ENCODE peak calls at places on chromosomes 7 and 10, in six cellular contexts. U is hepatocyte; K is A549; R is HCT116; O is OCI-LY7; M is CD4-positive, alpha-beta memory T cell. G is an unnamed sample. For H3K4me1, the result is how much of the 10 kb centered on the place peaks cover.

GRCh38 chr7:122329145-122329802 is 24.7 kb upstream of the FEZF1 start:
- DNase-seq in U (no peak), K (no peak), R (no peak), O (no peak), M (no peak), G (no peak)

GRCh38 chr10:5030989-5031388 is 27.3 kb upstream of the AKR1C2 start:
- DNase-seq in U (no peak), K (no peak), R (no peak), O (no peak), M (no peak), G (no peak)

GRCh38 chr10:133023216-133023843 is 64.4 kb upstream of the ADGRA1 start:
- DNase-seq in U (no peak), K (no peak), R (no peak), O (no peak), M (no peak), G (no peak)

GRCh38 chr7:147556317-147556716 is 1034.2 kb upstream of the C7orf33 start:
- DNase-seq in U (no peak), K (no peak), R (no peak), O (no peak), M (no peak), G (no peak)

GRCh38 chr10:10330481-10330880 is 687.2 kb upstream of the CELF2 start:
- DNase-seq in U (no peak), K (no peak), R (no peak), O (no peak), M (no peak), G (no peak)

GRCh38 chr7:124724079-124724478 is 41.5 kb downstream of the GPR37 start:
- DNase-seq in U (no peak), K (no peak), R (no peak), O (no peak), M (no peak), G (no peak)

GRCh38 chr7:91353923-91354322 is 89.7 kb downstream of the FZD1 start:
- DNase-seq in U (no peak), K (no peak), R (no peak), O (no peak), M (no peak), G (no peak)

GRCh38 chr10:100567826-100568225 is 32.1 kb downstream of the HIF1AN start:
- DNase-seq in U (no peak), K (no peak), R (no peak), O (no peak), M (no peak), G (no peak)

GRCh38 chr7:42494722-42495121 is 257.7 kb upstream of the GLI3 start:
- DNase-seq in U (no peak), K (no peak), R (no peak), O (no peak), M (no peak), G (no peak)

GRCh38 chr10:101053516-101053915 is 8.3 kb upstream of the KAZALD1 start:
- DNase-seq in U (no peak), K (no peak), R (no peak), O (no peak), M (no peak), G (no peak)

GRCh38 chr10:110225441-110225755 is 18.0 kb downstream of the MXI1 start:
- DNase-seq in U (no peak), K (no peak), R (no peak), O (no peak), M (no peak), G (no peak)

GRCh38 chr10:3623746-3624145 is 161.3 kb downstream of the KLF6 start:
- DNase-seq in U (no peak), K (no peak), R (no peak), O (peak), M (no peak), G (no peak)

GRCh38 chr7:4960363-4960762 is 1.4 kb upstream of the MMD2 start:
- DNase-seq in U (no peak), K (no peak), R (no peak), O (no peak), M (no peak), G (no peak)

GRCh38 chr7:137343483-137343841 is at the start of gene PTN:
- DNase-seq in U (peak), K (no peak), R (no peak), O (no peak), M (no peak), G (no peak)

GRCh38 chr7:99092064-99092720 is 51.7 kb downstream of the SMURF1 start:
- DNase-seq in U (no peak), K (no peak), R (no peak), O (no peak), M (no peak), G (no peak)

GRCh38 chr7:80253653-80254052 is 119.0 kb downstream of the GNAI1 start:
- DNase-seq in U (no peak), K (no peak), R (no peak), O (no peak), M (no peak), G (no peak)

GRCh38 chr10:121442086-121442485 is 156.2 kb downstream of the FGFR2 start:
- DNase-seq in U (no peak), K (no peak), R (no peak), O (no peak), M (no peak), G (no peak)

GRCh38 chr10:121900443-121901174 is 27.2 kb downstream of the ATE1 start:
- DNase-seq in U (peak), K (peak), R (peak), O (peak), M (peak), G (no peak)

GRCh38 chr7:105839271-105839670 is 37.1 kb downstream of the ATXN7L1 start:
- DNase-seq in U (no peak), K (no peak), R (no peak), O (no peak), M (no peak), G (no peak)

GRCh38 chr7:105840981-105841749 is 35.2 kb downstream of the ATXN7L1 start:
- DNase-seq in U (no peak), K (no peak), R (no peak), O (no peak), M (no peak), G (no peak)

GRCh38 chr7:105835441-105835840 is 41.0 kb downstream of the ATXN7L1 start:
- DNase-seq in U (no peak), K (no peak), R (no peak), O (no peak), M (no peak), G (no peak)

GRCh38 chr7:105837765-105838241 is 38.6 kb downstream of the ATXN7L1 start:
- DNase-seq in U (no peak), K (no peak), R (no peak), O (no peak), M (no peak), G (no peak)

DNA sequence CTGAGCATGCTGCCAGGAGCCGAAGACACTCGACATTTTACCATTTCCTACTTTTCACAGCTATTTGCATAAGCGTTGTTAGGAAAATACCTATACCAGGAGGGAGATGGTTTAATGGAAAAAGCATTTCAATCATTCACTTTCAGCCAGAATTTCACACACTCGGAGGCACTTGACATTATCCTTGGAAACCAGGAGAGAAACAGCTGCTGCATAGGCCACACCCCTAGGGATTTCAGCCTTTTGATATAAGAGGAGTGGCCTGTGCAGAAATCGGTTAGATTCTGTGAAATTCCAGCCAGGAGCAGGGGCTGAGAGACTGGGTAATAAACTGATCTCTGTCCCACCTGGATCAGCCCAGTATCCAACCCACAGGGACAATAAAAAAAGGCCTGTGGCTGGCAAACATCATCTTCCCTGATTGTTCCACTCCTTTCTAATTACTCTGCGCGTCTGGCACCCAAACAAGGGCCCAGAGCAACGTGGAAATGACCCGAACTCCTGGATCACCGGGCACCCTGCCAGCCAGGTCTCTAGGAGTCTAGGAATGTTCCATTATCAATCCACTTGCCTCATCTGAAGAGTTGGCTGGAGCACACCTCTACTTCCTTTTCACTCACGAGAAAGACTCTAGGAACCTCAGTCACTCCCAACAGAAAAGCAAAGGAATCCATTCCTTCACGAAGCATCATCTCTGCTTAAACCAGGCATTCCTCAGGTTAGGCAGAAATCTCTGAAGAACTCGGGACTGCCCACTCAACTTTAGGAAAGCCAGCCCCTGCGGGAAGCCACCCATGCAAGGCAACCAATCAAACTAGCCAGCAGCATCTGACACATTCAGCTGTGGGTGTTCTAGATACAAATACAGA is 37.9 kb downstream of the ATXN7L1 start:
- DNase-seq in U (no peak), K (no peak), R (no peak), O (no peak), M (no peak), G (no peak)
- H3K4me1 ChIP-seq in U (under half), K (under half), R (under half), O (under half), M (under half), G (under half)

DNA sequence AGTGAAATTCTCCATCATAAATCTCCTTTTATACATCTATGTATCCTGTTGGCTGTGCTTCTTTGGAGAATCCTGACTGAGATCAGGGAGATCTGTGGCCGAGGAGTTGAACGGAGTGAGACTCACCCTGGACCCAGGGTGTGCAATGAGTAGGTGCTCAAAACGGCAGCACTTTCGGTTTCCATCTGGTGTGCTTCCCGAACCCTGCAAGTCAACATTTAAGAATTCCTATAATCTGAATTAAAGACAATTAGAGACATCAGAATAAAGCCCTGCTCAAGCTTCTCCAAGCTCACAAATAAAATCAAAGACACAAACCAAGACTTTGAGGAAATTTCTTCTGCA is 29.9 kb downstream of the GNA12 start:
- DNase-seq in U (no peak), K (no peak), R (no peak), O (no peak), M (no peak), G (no peak)
- H3K4me1 ChIP-seq in U (under half), K (half or more), R (under half), O (under half), M (under half), G (under half)

DNA sequence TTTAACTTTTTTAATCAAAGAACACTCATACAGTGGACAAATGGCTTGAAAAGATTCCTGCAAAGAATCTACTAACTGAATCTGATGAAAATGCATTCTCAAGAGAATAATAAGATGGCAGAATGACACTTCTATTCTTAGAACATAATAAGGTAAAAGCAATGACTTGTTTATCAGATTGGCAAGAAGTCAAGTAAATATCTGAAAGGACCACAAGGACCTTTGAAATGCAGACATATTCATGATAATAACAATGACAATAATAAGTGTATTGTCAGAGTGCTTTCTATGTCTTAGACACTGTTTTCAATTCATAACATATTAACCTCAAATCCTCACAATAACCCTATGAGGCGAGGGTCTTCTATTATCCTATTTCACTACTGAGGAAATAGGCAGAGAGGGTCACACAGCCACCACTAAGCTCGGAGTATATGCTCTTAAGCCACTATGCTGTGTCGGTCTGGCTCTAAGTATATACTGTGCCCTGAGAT is 10.6 kb downstream of the HACD1 start:
- DNase-seq in U (no peak), K (no peak), R (no peak), O (no peak), M (no peak), G (no peak)
- H3K4me1 ChIP-seq in U (under half), K (under half), R (under half), O (under half), M (under half), G (under half)

GRCh38 chr7:131538071-131538790 is 18.2 kb downstream of the PODXL start:
- DNase-seq in U (peak), K (no peak), R (peak), O (no peak), M (no peak), G (no peak)
- H3K4me1 ChIP-seq in U (under half), K (under half), R (half or more), O (under half), M (under half), G (under half)

GRCh38 chr10:35382096-35382495 is 45.8 kb downstream of the CCNY start:
- DNase-seq in U (no peak), K (no peak), R (no peak), O (no peak), M (no peak), G (no peak)
- H3K4me1 ChIP-seq in U (under half), K (under half), R (under half), O (under half), M (under half), G (under half)

DNA sequence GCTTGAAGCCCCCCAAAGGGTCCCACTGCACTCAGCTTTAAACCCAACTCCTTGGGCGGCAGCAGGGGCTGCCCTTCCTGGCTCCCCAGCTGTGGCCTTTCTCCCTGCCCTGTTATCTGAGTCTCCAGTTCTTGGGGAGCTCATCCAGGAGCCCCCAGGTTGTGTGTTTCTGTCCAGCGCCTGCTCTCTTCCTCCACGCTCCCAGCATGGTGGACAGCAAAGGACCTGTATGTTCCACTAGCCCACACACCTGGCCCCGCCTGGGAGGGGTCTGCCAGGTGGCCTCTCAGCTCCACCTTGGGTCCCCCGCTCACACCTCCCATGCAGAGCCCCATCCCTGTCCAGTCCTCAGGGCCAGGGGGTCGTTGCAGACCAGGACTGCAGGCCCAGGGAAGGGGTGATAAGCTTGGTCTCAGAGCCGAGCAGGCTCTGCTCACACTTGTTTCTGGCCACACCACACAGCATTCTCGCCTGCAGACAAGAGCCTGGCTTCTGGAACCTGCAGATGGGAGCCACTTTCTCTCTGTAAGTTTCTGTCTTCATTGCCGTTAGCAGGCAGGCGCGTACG is 104.8 kb downstream of the CYTH3 start:
- DNase-seq in U (no peak), K (no peak), R (no peak), O (no peak), M (no peak), G (no peak)
- H3K4me1 ChIP-seq in U (under half), K (under half), R (under half), O (under half), M (under half), G (under half)

GRCh38 chr10:71348850-71349249 is 29.8 kb downstream of the SLC29A3 start:
- DNase-seq in U (no peak), K (no peak), R (no peak), O (no peak), M (no peak), G (no peak)

GRCh38 chr10:71349401-71349800 is 30.3 kb downstream of the SLC29A3 start:
- DNase-seq in U (peak), K (no peak), R (no peak), O (no peak), M (no peak), G (no peak)

GRCh38 chr10:71351087-71351486 is 32.0 kb downstream of the SLC29A3 start:
- DNase-seq in U (no peak), K (no peak), R (no peak), O (no peak), M (no peak), G (no peak)

GRCh38 chr10:71354771-71355170 is 35.7 kb downstream of the SLC29A3 start:
- DNase-seq in U (no peak), K (no peak), R (no peak), O (no peak), M (no peak), G (no peak)

GRCh38 chr10:71351628-71352319 is 32.7 kb downstream of the SLC29A3 start:
- DNase-seq in U (no peak), K (no peak), R (no peak), O (no peak), M (no peak), G (no peak)
- H3K4me1 ChIP-seq in U (under half), K (under half), R (under half), O (under half), M (under half), G (under half)